ENCODE peak calls at places on chromosomes 3 and 15, in six cellular contexts. X is NCI-H774, S is activated gamma-delta T cell treated with Interleukin-2 at 50 U/mL for 16 hours, J is dorsolateral prefrontal cortex, M is GM04504, B is T-helper 2 cell. G is an unnamed sample.

GRCh38 chr3:183108470-183108869 is 9.2 kb upstream of the MCCC1 start:
- DNase-seq in S (no peak), J (no peak), B (no peak), M (no peak), X (no peak), G (no peak)

GRCh38 chr3:21750291-21750690 is 719 bp downstream of the ZNF385D start:
- DNase-seq in J (no peak), B (no peak), X (no peak), M (no peak), S (no peak), G (no peak)

GRCh38 chr3:58531956-58532355 is 5.0 kb downstream of the ACOX2 start:
- DNase-seq in M (no peak), B (no peak), X (no peak), J (no peak), S (no peak), G (no peak)

GRCh38 chr3:136250862-136251460 is 821 bp downstream of the PCCB start:
- DNase-seq in B (no peak), J (peak), X (peak), S (peak), M (peak), G (no peak)

GRCh38 chr15:42100021-42100800 is 5.8 kb upstream of the PLA2G4D start:
- DNase-seq in X (no peak), M (no peak), B (no peak), J (no peak), S (no peak), G (no peak)

GRCh38 chr3:93973160-93974126 is at the start of gene PROS1:
- DNase-seq in J (peak), S (peak), B (peak), M (peak), X (peak), G (peak)

GRCh38 chr3:14542656-14543055 is 2.5 kb upstream of the GRIP2 start:
- DNase-seq in M (no peak), B (no peak), J (no peak), S (no peak), X (no peak), G (no peak)

GRCh38 chr3:129345281-129345680 is 66.6 kb downstream of the HMCES start:
- DNase-seq in X (no peak), J (no peak), B (no peak), M (no peak), S (no peak), G (no peak)

GRCh38 chr15:51077565-51078153 is 17.0 kb downstream of the TNFAIP8L3 start:
- DNase-seq in S (peak), M (peak), J (peak), X (no peak), B (no peak), G (no peak)

GRCh38 chr15:81155375-81156218 is 21.5 kb downstream of the CFAP161 start:
- DNase-seq in S (no peak), M (peak), B (no peak), X (no peak), J (no peak), G (no peak)

GRCh38 chr15:83850846-83851245 is 196.9 kb downstream of the ADAMTSL3 start:
- DNase-seq in J (no peak), B (no peak), X (no peak), S (no peak), M (no peak), G (no peak)

GRCh38 chr3:155519081-155519480 is 225.6 kb upstream of the STRIT1 start:
- DNase-seq in J (no peak), M (no peak), X (no peak), S (no peak), B (no peak), G (no peak)

GRCh38 chr3:20648294-20648693 is 462.3 kb upstream of the SGO1 start:
- DNase-seq in B (no peak), S (no peak), X (no peak), M (peak), J (no peak), G (no peak)

G was measured in CD8-positive, alpha-beta memory T cell.